ENCODE peak calls at places on chromosome 10, in nine cellular contexts. F is CD4-positive, alpha-beta T cell; E is breast epithelium; U is epithelial cell of esophagus; M is stomach; J is spleen; W is A549; X is CD14-positive monocyte; D is heart left ventricle. T is an unnamed sample.

GRCh38 chr10:92848441-92849233 is at the start of gene EXOC6:
- DNase-seq in M (peak), J (peak), E (peak), X (peak), U (peak), D (peak), F (peak), W (peak), T (peak)

GRCh38 chr10:21826725-21827124 is 176.8 kb downstream of the DNAJC1 start:
- DNase-seq in D (no peak), X (no peak), W (no peak), U (no peak), E (no peak), M (no peak), F (no peak), J (no peak), T (no peak)

GRCh38 chr10:124802313-124802675 is 675 bp downstream of the ABRAXAS2 start:
- DNase-seq in D (no peak), U (no peak), W (peak), M (no peak), J (no peak), E (no peak), X (no peak), F (no peak), T (no peak)

GRCh38 chr10:5566606-5567005 is 41.8 kb downstream of the CALML3 start:
- DNase-seq in D (no peak), W (no peak), X (no peak), U (peak), J (no peak), E (no peak), F (peak), M (no peak), T (no peak)

GRCh38 chr10:77036993-77037734 is 600.4 kb downstream of the KCNMA1 start:
- DNase-seq in F (no peak), U (peak), E (no peak), J (no peak), W (peak), X (no peak), M (no peak), D (no peak), T (no peak)

GRCh38 chr10:29635711-29636144 is 957 bp upstream of the SVIL start:
- DNase-seq in D (no peak), W (peak), U (no peak), E (no peak), J (no peak), F (peak), X (no peak), M (no peak), T (peak)

GRCh38 chr10:86218160-86218559 is 148.4 kb downstream of the GRID1 start:
- DNase-seq in D (no peak), M (no peak), J (no peak), W (no peak), U (no peak), E (no peak), X (no peak), F (no peak), T (no peak)

GRCh38 chr10:24680647-24681475 is 42.8 kb downstream of the ARHGAP21 start:
- DNase-seq in X (no peak), D (no peak), W (no peak), M (no peak), F (no peak), J (no peak), E (no peak), U (no peak), T (no peak)

GRCh38 chr10:47099445-47099844 is 188.2 kb downstream of the PTPN20 start:
- DNase-seq in U (no peak), D (no peak), W (no peak), J (no peak), M (no peak), E (no peak), F (no peak), X (no peak), T (no peak)

GRCh38 chr10:127940866-127941640 is 34.1 kb downstream of the PTPRE start:
- DNase-seq in M (peak), W (no peak), U (no peak), J (no peak), X (no peak), F (no peak), E (no peak), D (no peak), T (no peak)
- TF ChIP-seq CTCF in M (no peak), W (no peak), U (no peak), J (no peak), X (no peak), F (no peak), E (no peak), D (no peak), T (no peak)

GRCh38 chr10:79496896-79497295 is 15.4 kb upstream of the EIF5AL1 start:
- DNase-seq in W (no peak), J (no peak), M (no peak), F (no peak), U (no peak), D (no peak), E (no peak), X (no peak), T (no peak)

GRCh38 chr10:79498431-79498830 is 13.9 kb upstream of the EIF5AL1 start:
- DNase-seq in X (no peak), E (no peak), U (no peak), M (no peak), D (no peak), W (no peak), F (no peak), J (no peak), T (no peak)

GRCh38 chr10:79505771-79506351 is 6.5 kb upstream of the EIF5AL1 start:
- DNase-seq in D (no peak), U (no peak), J (no peak), M (no peak), W (no peak), E (no peak), F (no peak), X (no peak), T (no peak)

GRCh38 chr10:79507436-79508167 is 4.7 kb upstream of the EIF5AL1 start:
- DNase-seq in F (no peak), D (no peak), U (no peak), W (no peak), E (no peak), M (no peak), X (no peak), J (no peak), T (no peak)

DNA sequence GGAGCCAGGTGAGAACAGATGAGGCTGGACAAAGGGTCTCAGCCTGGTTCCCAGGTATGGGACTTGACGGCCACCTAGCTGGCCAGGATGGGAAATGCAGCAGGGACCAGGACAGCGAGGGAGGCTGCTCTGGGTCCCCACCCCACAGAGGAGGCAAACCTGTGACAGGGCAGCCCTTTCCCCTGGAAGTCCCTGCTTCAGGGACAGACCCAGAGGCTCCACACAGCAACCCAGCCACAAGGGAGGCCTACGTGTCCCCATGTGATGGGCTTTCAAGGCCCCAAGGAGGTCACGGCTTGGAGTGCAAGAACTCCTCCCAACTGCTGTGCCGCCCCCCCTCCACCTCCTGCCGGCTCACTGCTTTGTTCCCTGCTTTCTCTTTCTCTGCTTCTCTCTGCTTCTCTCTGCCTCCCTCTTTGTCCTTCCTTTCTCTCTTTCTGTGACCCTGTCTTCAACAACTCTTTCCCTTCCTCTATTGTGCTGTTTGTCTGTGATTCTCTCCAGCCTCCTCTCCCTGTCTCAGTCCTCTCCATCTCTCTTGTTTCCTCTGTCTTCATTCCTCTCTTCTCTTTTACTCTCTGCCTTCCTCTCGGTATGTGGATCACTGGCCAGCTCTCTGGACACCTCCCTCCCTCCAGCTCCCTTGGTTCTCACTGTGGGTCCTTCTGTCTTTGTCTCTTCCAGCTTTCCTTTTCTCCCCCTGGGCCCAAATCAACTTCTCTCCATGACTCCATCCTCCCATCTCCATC is 9.6 kb upstream of the EIF5AL1 start:
- DNase-seq in M (no peak), F (no peak), D (no peak), W (peak), E (peak), U (peak), X (no peak), J (no peak), T (no peak)
- TF ChIP-seq CTCF in M (no peak), F (no peak), D (peak), W (peak), E (peak), U (peak), X (peak), J (no peak), T (no peak)

GRCh38 chr10:81116990-81117389 is 579.3 kb downstream of the SH2D4B start:
- DNase-seq in E (no peak), J (no peak), W (peak), D (no peak), X (no peak), U (peak), M (no peak), F (no peak), T (no peak)
- TF ChIP-seq CTCF in E (no peak), J (no peak), W (no peak), D (no peak), X (no peak), U (peak), M (no peak), F (no peak), T (no peak)

GRCh38 chr10:96122824-96123223 is 7.3 kb upstream of the ZNF518A start:
- DNase-seq in W (no peak), F (no peak), U (peak), E (no peak), X (no peak), M (no peak), D (no peak), J (no peak), T (no peak)
- TF ChIP-seq CTCF in W (no peak), F (no peak), U (no peak), E (no peak), X (no peak), M (no peak), D (no peak), J (no peak), T (no peak)

DNA sequence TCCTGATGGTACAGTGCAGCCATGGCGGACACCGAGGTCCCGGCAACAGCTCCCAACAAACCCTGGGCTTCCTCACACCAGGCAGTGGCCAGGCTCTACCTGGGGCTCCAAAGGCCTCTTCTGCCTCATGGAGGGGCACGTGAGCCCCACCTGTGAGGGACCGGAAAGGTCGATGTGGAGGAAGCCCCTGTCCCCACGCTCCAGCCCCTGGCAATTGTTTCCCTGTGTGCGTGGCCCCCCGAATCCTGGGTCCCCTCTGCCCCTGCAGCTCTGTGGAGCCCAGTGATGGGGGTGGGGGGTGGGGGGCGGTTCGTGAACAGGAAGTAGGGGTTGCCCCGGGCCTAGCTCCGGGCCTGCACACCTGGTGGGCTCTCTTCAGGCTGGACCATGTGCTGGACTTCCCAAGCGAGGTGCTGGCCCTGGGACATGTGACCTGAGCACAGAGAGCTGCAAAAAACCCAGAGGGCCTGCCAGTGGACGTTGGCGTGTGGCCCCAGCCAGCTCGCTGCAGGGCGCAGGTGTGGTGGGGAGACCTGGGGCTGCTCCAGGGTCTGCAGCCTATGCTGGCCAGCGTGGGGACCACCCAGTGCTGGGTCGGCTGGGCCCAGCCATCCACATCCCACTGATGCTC is 72.6 kb downstream of the INPP5A start:
- DNase-seq in W (no peak), E (no peak), M (no peak), D (peak), F (no peak), U (no peak), X (no peak), J (peak), T (no peak)
- TF ChIP-seq CTCF in W (no peak), E (no peak), M (no peak), D (no peak), F (no peak), U (no peak), X (no peak), J (no peak), T (no peak)

T was measured in natural killer cell.